ENCODE peak calls at places on chromosomes 2 and 18, in seven cellular contexts. W is caudate nucleus; B is stimulated activated naive B cell treated with anti-CD40 and anti-IgM and Interleukin-4, amounts not matched to agents 10 μg/mL and 1 μg/mL and 100 μg/mL, for 72 hours; E is T-helper 2 cell; P is kidney epithelial cell; R is choroid plexus epithelial cell; J is anterior cingulate cortex. A is an unnamed sample.

GRCh38 chr18:22399949-22400348 is 17.8 kb downstream of the CTAGE1 start:
- DNase-seq in P (no peak), B (no peak), J (no peak), R (no peak), W (no peak), E (no peak), A (no peak)

GRCh38 chr2:239025951-239026461 is 178.1 kb downstream of the TWIST2 start:
- DNase-seq in W (no peak), B (no peak), P (no peak), E (no peak), J (no peak), R (peak), A (no peak)

GRCh38 chr2:34012728-34013302 is 413.7 kb upstream of the FAM98A start:
- DNase-seq in W (peak), P (peak), E (no peak), B (no peak), R (peak), J (peak), A (no peak)

GRCh38 chr2:241854342-241855244 is 4.1 kb downstream of the PDCD1 start:
- DNase-seq in J (no peak), P (no peak), B (no peak), E (no peak), R (peak), W (no peak), A (no peak)

GRCh38 chr2:220460257-220460985 is 833.0 kb downstream of the SLC4A3 start:
- DNase-seq in E (no peak), J (no peak), B (no peak), R (peak), P (no peak), W (no peak), A (no peak)

GRCh38 chr2:15788458-15789229 is 151.7 kb upstream of the MYCN start:
- DNase-seq in R (no peak), E (no peak), J (no peak), B (no peak), P (no peak), W (no peak), A (no peak)

GRCh38 chr2:217714268-217714643 is 288.5 kb downstream of the TNS1 start:
- DNase-seq in B (no peak), R (peak), P (no peak), W (peak), E (no peak), J (peak), A (no peak)

GRCh38 chr2:238848941-238849853 is 1.3 kb downstream of the TWIST2 start:
- DNase-seq in P (no peak), B (no peak), R (peak), W (no peak), E (no peak), J (no peak), A (no peak)

GRCh38 chr2:11352781-11353537 is 8.5 kb upstream of the ROCK2 start:
- DNase-seq in B (no peak), P (no peak), J (no peak), R (no peak), W (no peak), E (no peak), A (no peak)

GRCh38 chr2:185738679-185739472 is at the start of gene FSIP2:
- DNase-seq in P (peak), R (peak), J (no peak), B (peak), W (no peak), E (no peak), A (no peak)

GRCh38 chr2:164651361-164651760 is 30.1 kb upstream of the GRB14 start:
- DNase-seq in B (no peak), R (no peak), E (no peak), P (no peak), W (no peak), J (no peak), A (no peak)

GRCh38 chr18:23897293-23897692 is 117.3 kb upstream of the TTC39C start:
- DNase-seq in W (no peak), B (no peak), P (no peak), E (no peak), J (no peak), R (no peak), A (no peak)

GRCh38 chr2:83584674-83585073 is 874.4 kb downstream of the SUCLG1 start:
- DNase-seq in W (no peak), P (peak), R (peak), J (no peak), E (no peak), B (no peak), A (no peak)

GRCh38 chr2:201363857-201364560 is 6.9 kb upstream of the FLACC1 start:
- DNase-seq in W (no peak), B (peak), P (no peak), R (peak), E (no peak), J (no peak), A (no peak)

GRCh38 chr2:70301344-70302194 is at the start of gene FAM136A:
- DNase-seq in J (peak), P (peak), R (peak), B (peak), W (peak), E (peak), A (peak)